ENCODE peak calls at places on chromosomes 5 and 9, in four cellular contexts. One of them, this sample, is unnamed.

GRCh38 chr5:64869419-64869818 is 100.7 kb downstream of the CWC27 start:
- DNase-seq in WTC11: no peak
- DNase-seq in HepG2: no peak
- DNase-seq in K562: no peak
- DNase-seq in this sample: no peak

GRCh38 chr5:82641362-82641988 is 363.3 kb upstream of the RPS23 start:
- DNase-seq in K562: peak
- DNase-seq in WTC11: no peak
- DNase-seq in HepG2: peak
- DNase-seq in this sample: peak

GRCh38 chr5:129243058-129243457 is 148.5 kb downstream of the ISOC1 start:
- DNase-seq in HepG2: no peak
- DNase-seq in WTC11: no peak
- DNase-seq in K562: no peak
- DNase-seq in this sample: no peak

GRCh38 chr9:134178781-134179551 is 14.6 kb upstream of the RNU6ATAC start:
- DNase-seq in HepG2: no peak
- DNase-seq in WTC11: no peak
- DNase-seq in K562: no peak
- DNase-seq in this sample: peak

GRCh38 chr9:94720846-94721549 is 5.5 kb upstream of the AOPEP start:
- DNase-seq in K562: no peak
- DNase-seq in HepG2: peak
- DNase-seq in WTC11: no peak
- DNase-seq in this sample: no peak

GRCh38 chr9:1759009-1759408 is 256.1 kb upstream of the SMARCA2 start:
- DNase-seq in WTC11: no peak
- DNase-seq in HepG2: no peak
- DNase-seq in K562: no peak
- DNase-seq in this sample: no peak

GRCh38 chr9:31275419-31275818 is 1109.0 kb upstream of the ACO1 start:
- DNase-seq in HepG2: no peak
- DNase-seq in WTC11: no peak
- DNase-seq in K562: no peak
- DNase-seq in this sample: no peak

GRCh38 chr5:165527577-165527976 is 2022.2 kb downstream of the MAT2B start:
- DNase-seq in K562: no peak
- DNase-seq in WTC11: no peak
- DNase-seq in HepG2: no peak
- DNase-seq in this sample: no peak

GRCh38 chr9:17799383-17799782 is 220.5 kb downstream of the SH3GL2 start:
- DNase-seq in HepG2: no peak
- DNase-seq in WTC11: no peak
- DNase-seq in K562: no peak
- DNase-seq in this sample: no peak

GRCh38 chr9:137218754-137219271 is 3.2 kb downstream of the RNF208 start:
- DNase-seq in WTC11: no peak
- DNase-seq in K562: peak
- DNase-seq in HepG2: peak
- DNase-seq in this sample: peak

GRCh38 chr9:137494104-137494544 is 35.0 kb upstream of the NSMF start:
- DNase-seq in HepG2: no peak
- DNase-seq in K562: peak
- DNase-seq in WTC11: no peak
- DNase-seq in this sample: no peak

GRCh38 chr5:132496631-132497487 is 6.3 kb upstream of the IRF1 start:
- DNase-seq in K562: peak
- DNase-seq in HepG2: peak
- DNase-seq in WTC11: peak
- DNase-seq in this sample: peak

GRCh38 chr9:123556464-123557435 is 200.8 kb downstream of the CRB2 start:
- DNase-seq in WTC11: no peak
- DNase-seq in HepG2: no peak
- DNase-seq in K562: peak
- DNase-seq in this sample: no peak

GRCh38 chr5:112221118-112221517 is 198.0 kb downstream of the EPB41L4A start:
- DNase-seq in K562: no peak
- DNase-seq in HepG2: no peak
- DNase-seq in WTC11: no peak
- DNase-seq in this sample: no peak

GRCh38 chr5:161544350-161544765 is 2.2 kb downstream of the GABRB2 start:
- DNase-seq in WTC11: peak
- DNase-seq in HepG2: peak
- DNase-seq in K562: peak
- DNase-seq in this sample: peak

GRCh38 chr5:147248584-147248983 is 13.8 kb downstream of the STK32A start:
- DNase-seq in HepG2: no peak
- DNase-seq in WTC11: no peak
- DNase-seq in K562: no peak
- DNase-seq in this sample: no peak

GRCh38 chr5:159031513-159031912 is 68.2 kb downstream of the EBF1 start:
- DNase-seq in HepG2: no peak
- DNase-seq in WTC11: no peak
- DNase-seq in K562: no peak
- DNase-seq in this sample: no peak

GRCh38 chr5:39580702-39581498 is 156.1 kb upstream of the DAB2 start:
- DNase-seq in WTC11: no peak
- DNase-seq in K562: no peak
- DNase-seq in HepG2: no peak
- DNase-seq in this sample: no peak

GRCh38 chr5:81450940-81451339 is 57.0 kb upstream of the ACOT12 start:
- DNase-seq in WTC11: no peak
- DNase-seq in HepG2: peak
- DNase-seq in K562: no peak
- DNase-seq in this sample: no peak

GRCh38 chr5:83149671-83150070 is 72.3 kb downstream of the XRCC4 start:
- DNase-seq in WTC11: no peak
- DNase-seq in HepG2: no peak
- DNase-seq in K562: no peak
- DNase-seq in this sample: peak

GRCh38 chr9:108830292-108830691 is 25.5 kb downstream of the ACTL7B start:
- DNase-seq in HepG2: no peak
- DNase-seq in K562: no peak
- DNase-seq in WTC11: no peak
- DNase-seq in this sample: no peak

GRCh38 chr9:89579741-89580395 is 24.9 kb upstream of the GADD45G start:
- DNase-seq in K562: no peak
- DNase-seq in HepG2: no peak
- DNase-seq in WTC11: no peak
- DNase-seq in this sample: no peak

GRCh38 chr5:171596391-171596878 is 177.0 kb downstream of the FGF18 start:
- DNase-seq in K562: no peak
- DNase-seq in HepG2: no peak
- DNase-seq in WTC11: peak
- DNase-seq in this sample: no peak

GRCh38 chr9:94083384-94083783 is 880 bp upstream of the PTPDC1 start:
- DNase-seq in K562: no peak
- DNase-seq in HepG2: no peak
- DNase-seq in WTC11: no peak
- DNase-seq in this sample: no peak

GRCh38 chr5:39360483-39361071 is 3.7 kb downstream of the C9 start:
- DNase-seq in HepG2: no peak
- DNase-seq in WTC11: no peak
- DNase-seq in K562: no peak
- DNase-seq in this sample: no peak

GRCh38 chr9:7186175-7186574 is 428.4 kb downstream of the KDM4C start:
- DNase-seq in HepG2: peak
- DNase-seq in WTC11: peak
- DNase-seq in K562: peak
- DNase-seq in this sample: peak

GRCh38 chr9:10479172-10479571 is 133.6 kb downstream of the PTPRD start:
- DNase-seq in WTC11: no peak
- DNase-seq in K562: peak
- DNase-seq in HepG2: peak
- DNase-seq in this sample: peak

GRCh38 chr5:91176288-91177016 is 206.7 kb downstream of the ARRDC3 start:
- DNase-seq in HepG2: no peak
- DNase-seq in WTC11: no peak
- DNase-seq in K562: no peak
- DNase-seq in this sample: no peak

GRCh38 chr5:135031146-135031812 is 2.7 kb downstream of the PITX1 start:
- DNase-seq in WTC11: peak
- DNase-seq in HepG2: no peak
- DNase-seq in K562: no peak
- DNase-seq in this sample: no peak

GRCh38 chr5:148290271-148291195 is 21.7 kb upstream of the SPINK7 start:
- DNase-seq in WTC11: peak
- DNase-seq in K562: no peak
- DNase-seq in HepG2: peak
- DNase-seq in this sample: no peak

GRCh38 chr5:149995385-149996085 is 4.9 kb downstream of the TIGD6 start:
- DNase-seq in HepG2: no peak
- DNase-seq in WTC11: no peak
- DNase-seq in K562: no peak
- DNase-seq in this sample: no peak

GRCh38 chr5:98630621-98631020 is 142.8 kb upstream of the RGMB start:
- DNase-seq in HepG2: no peak
- DNase-seq in K562: no peak
- DNase-seq in WTC11: no peak
- DNase-seq in this sample: no peak

GRCh38 chr9:93066978-93067603 is 8.6 kb downstream of the SUSD3 start:
- DNase-seq in HepG2: no peak
- DNase-seq in K562: no peak
- DNase-seq in WTC11: no peak
- DNase-seq in this sample: no peak

GRCh38 chr5:90293931-90294330 is 115.6 kb downstream of the CETN3 start:
- DNase-seq in K562: no peak
- DNase-seq in HepG2: peak
- DNase-seq in WTC11: no peak
- DNase-seq in this sample: no peak

GRCh38 chr9:94847486-94847885 is 121.0 kb downstream of the AOPEP start:
- DNase-seq in WTC11: no peak
- DNase-seq in K562: no peak
- DNase-seq in HepG2: no peak
- DNase-seq in this sample: no peak

GRCh38 chr5:91307023-91307422 is 76.1 kb downstream of the ARRDC3 start:
- DNase-seq in WTC11: no peak
- DNase-seq in K562: no peak
- DNase-seq in HepG2: no peak
- DNase-seq in this sample: no peak

GRCh38 chr9:95993342-95993741 is 117.9 kb downstream of the ERCC6L2 start:
- DNase-seq in HepG2: no peak
- DNase-seq in WTC11: no peak
- DNase-seq in K562: no peak
- DNase-seq in this sample: no peak
- TF ChIP-seq NR3C1 in HepG2: no peak
- TF ChIP-seq NR3C1 in WTC11: no peak
- TF ChIP-seq NR3C1 in K562: no peak
- TF ChIP-seq NR3C1 in this sample: no peak

DNA sequence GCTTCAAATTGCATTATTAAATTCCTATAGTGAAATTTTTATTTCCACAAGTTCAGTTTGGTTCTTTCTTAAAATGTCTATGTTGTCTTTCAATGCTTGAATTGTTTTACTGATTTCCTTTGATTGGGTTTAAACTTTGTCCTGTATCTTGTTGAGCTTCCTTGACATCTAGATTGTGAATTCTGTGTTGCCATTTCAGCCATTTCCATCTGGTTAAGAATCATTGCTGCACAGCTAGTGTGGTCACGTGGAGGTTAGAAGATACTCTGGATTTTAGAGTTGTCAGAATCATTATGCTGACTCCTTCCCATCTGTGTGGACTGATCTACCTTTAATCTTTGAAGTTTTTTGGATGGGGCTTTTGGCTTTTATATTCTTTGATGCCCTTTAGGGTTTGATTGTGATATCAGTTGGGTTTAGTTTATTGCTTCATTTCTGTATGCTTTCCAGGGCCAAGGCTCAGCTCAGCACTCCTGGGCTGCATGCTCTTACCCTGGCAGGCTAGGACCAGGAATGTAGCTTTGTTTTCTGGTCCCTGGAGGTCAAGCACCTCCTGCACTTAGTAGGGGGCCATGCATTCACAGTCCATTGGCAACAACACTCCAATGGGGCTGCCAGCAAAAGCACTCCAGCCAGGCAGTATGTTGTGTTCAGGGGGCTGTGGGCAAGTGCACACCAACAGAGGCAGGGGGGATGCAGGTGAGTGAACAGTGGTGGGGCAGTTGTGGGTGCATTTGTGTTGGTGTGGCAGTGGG is 141.4 kb downstream of the PRR16 start:
- DNase-seq in WTC11: no peak
- DNase-seq in K562: no peak
- DNase-seq in HepG2: no peak
- DNase-seq in this sample: no peak
- TF ChIP-seq NR3C1 in WTC11: no peak
- TF ChIP-seq NR3C1 in K562: no peak
- TF ChIP-seq NR3C1 in HepG2: no peak
- TF ChIP-seq NR3C1 in this sample: no peak

GRCh38 chr9:81118416-81118815 is 570.9 kb downstream of the TLE1 start:
- DNase-seq in WTC11: no peak
- DNase-seq in K562: no peak
- DNase-seq in HepG2: no peak
- DNase-seq in this sample: no peak

GRCh38 chr9:81112638-81113037 is 576.7 kb downstream of the TLE1 start:
- DNase-seq in WTC11: no peak
- DNase-seq in HepG2: no peak
- DNase-seq in K562: no peak
- DNase-seq in this sample: no peak

GRCh38 chr9:81116340-81117207 is 572.8 kb downstream of the TLE1 start:
- DNase-seq in HepG2: no peak
- DNase-seq in WTC11: no peak
- DNase-seq in K562: no peak
- DNase-seq in this sample: no peak

GRCh38 chr9:81108821-81109220 is 580.5 kb downstream of the TLE1 start:
- DNase-seq in K562: no peak
- DNase-seq in HepG2: no peak
- DNase-seq in WTC11: no peak
- DNase-seq in this sample: no peak

GRCh38 chr9:81113408-81114124 is 575.8 kb downstream of the TLE1 start:
- DNase-seq in K562: no peak
- DNase-seq in HepG2: no peak
- DNase-seq in WTC11: no peak
- DNase-seq in this sample: no peak
- TF ChIP-seq NR3C1 in K562: no peak
- TF ChIP-seq NR3C1 in HepG2: no peak
- TF ChIP-seq NR3C1 in WTC11: no peak
- TF ChIP-seq NR3C1 in this sample: no peak

GRCh38 chr5:122897283-122897602 is 51.8 kb downstream of the SNX24 start:
- DNase-seq in HepG2: no peak
- DNase-seq in K562: no peak
- DNase-seq in WTC11: no peak
- DNase-seq in this sample: no peak

GRCh38 chr5:122902263-122902662 is 56.9 kb downstream of the SNX24 start:
- DNase-seq in HepG2: no peak
- DNase-seq in WTC11: no peak
- DNase-seq in K562: no peak
- DNase-seq in this sample: no peak

GRCh38 chr5:122901346-122901745 is 55.9 kb downstream of the SNX24 start:
- DNase-seq in HepG2: peak
- DNase-seq in K562: no peak
- DNase-seq in WTC11: no peak
- DNase-seq in this sample: no peak

GRCh38 chr5:122895141-122895540 is 49.7 kb downstream of the SNX24 start:
- DNase-seq in WTC11: no peak
- DNase-seq in HepG2: no peak
- DNase-seq in K562: no peak
- DNase-seq in this sample: no peak

GRCh38 chr5:122896598-122897282 is 51.3 kb downstream of the SNX24 start:
- DNase-seq in HepG2: peak
- DNase-seq in K562: no peak
- DNase-seq in WTC11: no peak
- DNase-seq in this sample: no peak
- TF ChIP-seq NR3C1 in HepG2: no peak
- TF ChIP-seq NR3C1 in K562: no peak
- TF ChIP-seq NR3C1 in WTC11: no peak
- TF ChIP-seq NR3C1 in this sample: no peak